ENCODE peak calls at places on chromosomes 12 and 14, in eight cellular contexts. U is stimulated activated CD8-positive, alpha-beta memory T cell treated with anti-CD3 and anti-CD28 coated beads, Interleukin-4, amount 100 ng/mL, for 24 hours; I is activated gamma-delta T cell; F is cardiac fibroblast; Y is T-helper 17 cell; M is NCI-H1105 treated with DMSO at 0.1 percent for 48 hours; W is Calu3; H is astrocyte. X is an unnamed sample.

GRCh38 chr12:50017653-50018052 is 7.6 kb downstream of the RACGAP1 start:
- DNase-seq in Y (no peak), F (peak; percentile 64), U (no peak), W (no peak), I (no peak), M (no peak), H (no peak), X (no peak)

GRCh38 chr14:77491056-77491455 is 7.6 kb downstream of the ISM2 start:
- DNase-seq in F (no peak), U (no peak), W (no peak), M (no peak), H (no peak), Y (no peak), I (no peak), X (no peak)

GRCh38 chr12:59030415-59030814 is 110.1 kb upstream of the LRIG3 start:
- DNase-seq in W (no peak), U (no peak), M (no peak), I (no peak), Y (no peak), F (no peak), H (no peak), X (no peak)

GRCh38 chr12:86827409-86827808 is 571.2 kb upstream of the MGAT4C start:
- DNase-seq in M (no peak), U (no peak), W (no peak), F (no peak), H (no peak), I (no peak), Y (no peak), X (no peak)

GRCh38 chr14:75432406-75432805 is 4.6 kb downstream of the JDP2 start:
- DNase-seq in U (no peak), Y (no peak), W (no peak), I (no peak), F (no peak), H (no peak), M (no peak), X (no peak)

GRCh38 chr14:103871596-103872480 is 24.5 kb upstream of the PPP1R13B start:
- DNase-seq in M (no peak), F (no peak), I (peak; percentile 54), Y (peak; percentile 50), W (peak; percentile 41), H (no peak), U (peak; percentile 68), X (no peak)

GRCh38 chr12:127044841-127045240 is 1222.1 kb upstream of the TMEM132C start:
- DNase-seq in F (no peak), W (no peak), Y (no peak), H (no peak), M (no peak), U (no peak), I (no peak), X (no peak)

GRCh38 chr14:36521598-36522345 is 1.7 kb upstream of the NKX2-1 start:
- DNase-seq in H (no peak), W (no peak), U (no peak), I (no peak), M (no peak), F (no peak), Y (no peak), X (no peak)

GRCh38 chr12:50637870-50638481 is 125.9 kb upstream of the ATF1 start:
- DNase-seq in F (peak; percentile 74), H (peak; percentile 41), I (no peak), U (no peak), Y (no peak), M (peak; percentile 44), W (no peak), X (peak; percentile 32)

GRCh38 chr14:96455588-96455987 is 46.6 kb upstream of the PAPOLA start:
- DNase-seq in Y (no peak), W (no peak), I (no peak), M (no peak), F (no peak), U (no peak), H (no peak), X (no peak)

GRCh38 chr14:73324536-73324932 is 87.2 kb downstream of the PAPLN start:
- DNase-seq in M (no peak), H (no peak), I (no peak), W (no peak), U (no peak), Y (no peak), F (no peak), X (no peak)

GRCh38 chr14:104878582-104878981 is 13.5 kb downstream of the CEP170B start:
- DNase-seq in M (no peak), W (no peak), U (no peak), I (no peak), F (no peak), Y (no peak), H (no peak), X (peak; percentile 1)

GRCh38 chr12:9244894-9245293 is 36.7 kb upstream of the PZP start:
- DNase-seq in Y (no peak), U (peak; percentile 15), I (no peak), M (no peak), W (peak; percentile 46), F (no peak), H (no peak), X (no peak)

GRCh38 chr14:33589334-33589733 is 361.5 kb downstream of the EGLN3 start:
- DNase-seq in H (peak; percentile 98), W (no peak), M (no peak), I (no peak), U (no peak), Y (no peak), F (peak; percentile 96), X (peak; percentile 93)

GRCh38 chr14:100558226-100558625 is 29.0 kb downstream of the BEGAIN start:
- DNase-seq in F (no peak), U (no peak), I (no peak), H (no peak), Y (no peak), W (no peak), M (no peak), X (no peak)

GRCh38 chr12:1840561-1840960 is 20.2 kb downstream of the LRTM2 start:
- DNase-seq in W (no peak), M (no peak), U (no peak), I (no peak), F (no peak), Y (no peak), H (no peak), X (no peak)

GRCh38 chr12:17971850-17972249 is 118.1 kb downstream of the RERGL start:
- DNase-seq in W (no peak), Y (no peak), I (no peak), F (peak; percentile 16), H (peak; percentile 0), M (no peak), U (no peak), X (no peak)

GRCh38 chr12:97753332-97753731 is 290.7 kb downstream of the RMST start:
- DNase-seq in Y (no peak), H (no peak), U (no peak), F (no peak), W (no peak), M (no peak), I (no peak), X (no peak)

GRCh38 chr12:120922279-120922678 is 18.1 kb upstream of the SPPL3 start:
- DNase-seq in U (no peak), I (no peak), W (no peak), H (no peak), Y (no peak), M (no peak), F (no peak), X (no peak)

GRCh38 chr12:108881953-108882352 is 2.1 kb downstream of the DAO start:
- DNase-seq in M (no peak), I (no peak), H (no peak), F (no peak), U (no peak), W (no peak), Y (no peak), X (no peak)

GRCh38 chr14:68621400-68622365 is 171.2 kb downstream of the ZFP36L1 start:
- DNase-seq in H (peak; percentile 60), I (no peak), W (no peak), Y (no peak), M (no peak), U (no peak), F (peak; percentile 81), X (no peak)

GRCh38 chr12:75526655-75527511 is 15.5 kb upstream of the KRR1 start:
- DNase-seq in I (no peak), F (peak; percentile 85), W (peak; percentile 19), U (no peak), Y (no peak), H (peak; percentile 47), M (peak; percentile 62), X (peak; percentile 43)

GRCh38 chr14:94158239-94158888 is 15.8 kb upstream of the PPP4R4 start:
- DNase-seq in W (no peak), M (no peak), U (no peak), Y (no peak), F (no peak), H (no peak), I (no peak), X (no peak)

GRCh38 chr14:92439551-92440344 is 73.8 kb upstream of the RIN3 start:
- DNase-seq in M (peak; percentile 88), H (no peak), W (no peak), F (no peak), I (no peak), U (no peak), Y (no peak), X (no peak)

GRCh38 chr14:100282766-100283419 is 23.4 kb downstream of the SLC25A29 start:
- DNase-seq in F (no peak), W (no peak), Y (no peak), M (no peak), U (no peak), I (no peak), H (no peak), X (no peak)

GRCh38 chr12:26953447-26953846 is 15.2 kb downstream of the FGFR1OP2 start:
- DNase-seq in M (no peak), I (no peak), H (no peak), U (no peak), W (no peak), F (peak; percentile 28), Y (no peak), X (no peak)

GRCh38 chr14:92437729-92438280 is 75.8 kb upstream of the RIN3 start:
- DNase-seq in I (no peak), H (no peak), U (no peak), W (no peak), F (no peak), Y (no peak), M (no peak), X (no peak)

GRCh38 chr14:52733824-52734223 is 3.9 kb downstream of the STYX start:
- DNase-seq in H (no peak), U (no peak), W (no peak), F (no peak), Y (no peak), M (no peak), I (no peak), X (no peak)

GRCh38 chr12:124567035-124567672 is at the start of gene NCOR2:
- DNase-seq in H (no peak), I (peak; percentile 40), Y (peak; percentile 29), W (peak; percentile 28), U (peak; percentile 44), M (peak; percentile 25), F (no peak), X (peak; percentile 15)

GRCh38 chr12:95214466-95214865 is 2.8 kb downstream of the FGD6 start:
- DNase-seq in U (no peak), W (no peak), M (peak; percentile 39), F (no peak), Y (no peak), I (no peak), H (no peak), X (no peak)

GRCh38 chr12:52155048-52155868 is 36.6 kb downstream of the KRT80 start:
- DNase-seq in W (peak; percentile 47), H (no peak), F (peak; percentile 68), I (no peak), M (no peak), U (no peak), Y (peak; percentile 55), X (peak; percentile 83)

GRCh38 chr14:21902561-21903199 is 229.1 kb upstream of the OR4E1 start:
- DNase-seq in I (no peak), Y (no peak), U (no peak), W (no peak), M (no peak), H (no peak), F (no peak), X (no peak)

GRCh38 chr12:93984005-93984404 is 164.4 kb upstream of the PLXNC1 start:
- DNase-seq in F (no peak), Y (no peak), M (no peak), I (no peak), W (no peak), U (no peak), H (no peak), X (no peak)

GRCh38 chr12:57611116-57611809 is at the start of gene ARHGEF25:
- DNase-seq in M (peak; percentile 36), I (peak; percentile 25), Y (no peak), H (no peak), F (peak; percentile 27), W (peak; percentile 39), U (peak; percentile 43), X (peak; percentile 39)

X was measured in NCI-H226.